ENCODE peak calls at places on chromosomes 5 and 9, in seven cellular contexts. G, J, Y, X, Z, K and E are unnamed samples.

GRCh38 chr9:1876891-1877496 is 138.2 kb upstream of the SMARCA2 start:
- DNase-seq in Z (no peak), K (no peak), X (no peak), J (no peak), Y (no peak), G (no peak), E (no peak)

GRCh38 chr9:91555132-91555531 is 131.5 kb upstream of the NFIL3 start:
- DNase-seq in J (no peak), K (no peak), Y (no peak), X (peak; percentile 64), Z (no peak), G (no peak), E (peak; percentile 53)

GRCh38 chr5:132102101-132102701 is 28.6 kb downstream of the CSF2 start:
- DNase-seq in Z (no peak), J (no peak), G (no peak), X (no peak), K (peak; percentile 35), Y (no peak), E (no peak)

GRCh38 chr9:93826905-93827544 is 128.1 kb downstream of the BARX1 start:
- DNase-seq in Y (no peak), K (no peak), G (no peak), X (no peak), Z (no peak), J (no peak), E (no peak)

GRCh38 chr9:111831371-111832108 is 36.8 kb upstream of the SHOC1 start:
- DNase-seq in Y (no peak), G (no peak), Z (no peak), J (no peak), K (no peak), X (no peak), E (no peak)

GRCh38 chr5:172144291-172144815 is 43.7 kb downstream of the STK10 start:
- DNase-seq in G (no peak), X (peak; percentile 43), Z (no peak), Y (peak; percentile 62), J (peak; percentile 39), K (no peak), E (peak; percentile 33)

GRCh38 chr5:74630387-74631087 is 10.0 kb downstream of the ENC1 start:
- DNase-seq in G (no peak), Z (no peak), X (peak; percentile 93), K (no peak), J (no peak), Y (no peak), E (peak; percentile 92)

GRCh38 chr5:54634089-54634488 is 116.5 kb downstream of the SNX18 start:
- DNase-seq in Y (no peak), Z (no peak), X (no peak), G (no peak), K (no peak), J (no peak), E (no peak)

GRCh38 chr9:131198316-131198715 is 72.9 kb downstream of the NUP214 start:
- DNase-seq in Z (no peak), J (no peak), G (no peak), K (no peak), Y (no peak), X (no peak), E (no peak)

GRCh38 chr9:36749461-36749860 is 176.8 kb downstream of the MELK start:
- DNase-seq in X (no peak), K (no peak), Y (no peak), G (no peak), Z (no peak), J (no peak), E (no peak)

GRCh38 chr9:81605154-81605670 is 84.1 kb downstream of the TLE1 start:
- DNase-seq in Y (no peak), K (no peak), Z (no peak), X (no peak), G (no peak), J (no peak), E (no peak)

GRCh38 chr9:137278061-137278912 is 761 bp downstream of the TOR4A start:
- DNase-seq in Z (no peak), K (no peak), J (no peak), Y (no peak), X (no peak), G (no peak), E (peak; percentile 62)

GRCh38 chr5:39420482-39421145 is 4.2 kb downstream of the DAB2 start:
- DNase-seq in Y (peak; percentile 69), X (peak; percentile 92), G (no peak), K (no peak), Z (peak; percentile 9), J (peak; percentile 44), E (peak; percentile 91)

GRCh38 chr9:93960221-93960970 is 5.2 kb upstream of the BARX1 start:
- DNase-seq in Y (no peak), G (no peak), Z (no peak), X (no peak), J (peak; percentile 61), K (no peak), E (peak; percentile 35)

GRCh38 chr5:35884125-35884788 is 27.6 kb downstream of the IL7R start:
- DNase-seq in X (peak; percentile 64), Z (no peak), G (no peak), J (no peak), Y (no peak), K (no peak), E (peak; percentile 91)

GRCh38 chr5:2756211-2756746 is 4.8 kb upstream of the IRX2 start:
- DNase-seq in X (peak; percentile 51), J (peak; percentile 64), Z (no peak), Y (no peak), K (no peak), G (no peak), E (peak; percentile 95)

GRCh38 chr5:141703133-141703561 is 21.1 kb upstream of the ARAP3 start:
- DNase-seq in K (no peak), G (no peak), J (peak; percentile 49), X (peak; percentile 37), Y (no peak), Z (no peak), E (peak; percentile 21)

GRCh38 chr5:34685485-34686197 is 29.5 kb downstream of the RAI14 start:
- DNase-seq in K (no peak), Y (no peak), X (peak; percentile 65), J (peak; percentile 81), G (no peak), Z (no peak), E (peak; percentile 92)

GRCh38 chr5:159826351-159827222 is 89.7 kb upstream of the ADRA1B start:
- DNase-seq in Y (no peak), G (no peak), X (peak; percentile 76), Z (no peak), J (no peak), K (no peak), E (peak; percentile 87)